ENCODE peak calls at places on chromosomes 2 and 18, in four cellular contexts. D, T, X and E are unnamed samples.

GRCh38 chr18:50424877-50425690 is 50.2 kb downstream of the SKA1 start:
- DNase-seq in X (no peak), D (no peak), T (peak; percentile 17), E (peak; percentile 91)

GRCh38 chr2:46306320-46306719 is 9.1 kb downstream of the EPAS1 start:
- DNase-seq in D (no peak), T (no peak), X (no peak), E (peak; percentile 66)

GRCh38 chr18:75029456-75029855 is 179.5 kb downstream of the PTGR3 start:
- DNase-seq in X (no peak), D (no peak), T (no peak), E (no peak)

GRCh38 chr2:136363921-136364320 is 246.0 kb upstream of the CXCR4 start:
- DNase-seq in X (no peak), T (no peak), D (no peak), E (no peak)

GRCh38 chr18:26556573-26556972 is 8.2 kb upstream of the KCTD1 start:
- DNase-seq in X (no peak), T (no peak), D (peak; percentile 29), E (no peak)

GRCh38 chr18:6609882-6610281 is 119.6 kb upstream of the ARHGAP28 start:
- DNase-seq in D (no peak), X (no peak), T (no peak), E (no peak)

GRCh38 chr2:154639997-154640396 is 58.5 kb upstream of the KCNJ3 start:
- DNase-seq in T (no peak), D (no peak), X (no peak), E (no peak)

GRCh38 chr2:20215183-20216040 is 9.5 kb downstream of the SDC1 start:
- DNase-seq in T (no peak), D (no peak), X (no peak), E (no peak)

GRCh38 chr2:20706786-20707185 is 39.8 kb downstream of the GDF7 start:
- DNase-seq in D (no peak), T (no peak), X (no peak), E (no peak)

GRCh38 chr2:127416486-127417001 is 1.7 kb upstream of the PROC start:
- DNase-seq in T (no peak), X (no peak), D (no peak), E (no peak)

GRCh38 chr2:180202591-180202990 is 195.5 kb upstream of the CWC22 start:
- DNase-seq in D (no peak), X (no peak), T (no peak), E (no peak)

GRCh38 chr2:105934467-105934866 is 189.8 kb downstream of the NCK2 start:
- DNase-seq in X (no peak), T (no peak), D (no peak), E (no peak)

GRCh38 chr2:138846216-138846821 is 66.1 kb upstream of the NXPH2 start:
- DNase-seq in X (no peak), D (peak; percentile 32), T (no peak), E (no peak)

GRCh38 chr2:27184115-27184514 is 27.7 kb upstream of the ATRAID start:
- DNase-seq in X (no peak), D (no peak), T (no peak), E (no peak)

GRCh38 chr2:195212586-195212985 is 444.4 kb upstream of the SLC39A10 start:
- DNase-seq in X (no peak), D (no peak), T (no peak), E (no peak)

GRCh38 chr18:23373564-23373963 is 79.5 kb upstream of the RIOK3 start:
- DNase-seq in T (no peak), X (no peak), D (no peak), E (no peak)

GRCh38 chr18:23363865-23364570 is 89.1 kb upstream of the RIOK3 start:
- DNase-seq in X (no peak), D (no peak), T (no peak), E (no peak)

GRCh38 chr18:23365602-23366001 is 87.5 kb upstream of the RIOK3 start:
- DNase-seq in X (no peak), D (no peak), T (no peak), E (peak; percentile 16)

DNA sequence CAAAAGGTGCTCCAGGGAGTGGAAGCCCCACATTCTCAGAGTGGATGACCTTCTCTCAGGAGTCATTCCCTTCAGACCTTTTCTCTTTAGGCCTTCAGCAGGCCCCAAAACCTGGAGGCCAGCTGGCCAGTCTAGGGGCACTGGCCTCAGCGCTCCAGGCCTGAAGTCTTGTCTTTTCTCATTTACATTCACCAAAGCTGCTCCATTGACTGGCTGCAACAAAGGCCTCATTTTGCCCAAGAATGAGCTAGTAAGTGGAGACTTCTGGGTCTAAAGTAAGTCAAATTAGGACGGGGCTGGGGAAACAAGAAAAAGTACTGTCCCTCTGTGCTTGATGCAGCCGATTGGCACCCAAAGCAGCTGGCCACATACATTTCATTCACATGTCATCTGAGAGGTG is 83.9 kb upstream of the RIOK3 start:
- DNase-seq in T (no peak), D (no peak), X (no peak), E (no peak)
- TF ChIP-seq CTCF in T (no peak), D (no peak), X (no peak), E (no peak)

DNA sequence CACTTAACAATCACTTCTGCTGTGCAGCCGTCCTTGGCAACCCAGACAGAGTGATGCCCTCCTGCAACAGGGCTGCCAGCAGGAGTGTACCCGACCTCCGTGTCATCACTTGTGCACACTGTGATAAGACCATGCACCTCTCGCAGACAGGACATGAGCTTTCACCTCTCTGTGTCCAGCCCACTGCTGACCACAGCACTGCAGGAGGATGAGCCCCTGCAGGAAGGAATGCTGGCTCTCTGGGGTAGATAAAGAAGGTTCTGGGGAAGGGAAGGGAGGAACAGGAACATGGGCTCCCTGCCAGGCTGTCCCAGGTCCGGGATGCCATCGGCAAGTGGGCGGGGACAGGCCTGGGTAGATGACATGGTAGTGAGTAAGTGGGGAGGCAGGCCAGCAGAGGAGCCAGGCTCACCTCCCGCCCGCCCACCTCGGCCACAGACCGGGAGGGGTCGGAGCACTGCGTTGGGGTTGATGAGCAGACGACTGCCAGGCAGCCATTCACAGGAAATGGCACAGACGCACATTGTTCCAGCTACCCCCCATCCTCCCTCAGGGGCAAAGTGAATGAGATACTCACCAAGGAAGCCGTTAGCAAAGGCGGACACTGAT is 18.6 kb upstream of the COL6A3 start:
- DNase-seq in X (no peak), T (no peak), D (no peak), E (peak; percentile 45)
- TF ChIP-seq CTCF in X (no peak), T (peak; percentile 36), D (no peak), E (no peak)

GRCh38 chr2:143230506-143231256 is 101.5 kb downstream of the ARHGAP15 start:
- DNase-seq in D (no peak), T (no peak), X (no peak), E (no peak)
- TF ChIP-seq CTCF in D (no peak), T (no peak), X (no peak), E (no peak)

GRCh38 chr2:236607471-236608307 is 38.1 kb downstream of the ACKR3 start:
- DNase-seq in T (peak; percentile 11), D (no peak), X (no peak), E (peak; percentile 89)
- TF ChIP-seq CTCF in T (peak; percentile 21), D (no peak), X (no peak), E (peak; percentile 22)

DNA sequence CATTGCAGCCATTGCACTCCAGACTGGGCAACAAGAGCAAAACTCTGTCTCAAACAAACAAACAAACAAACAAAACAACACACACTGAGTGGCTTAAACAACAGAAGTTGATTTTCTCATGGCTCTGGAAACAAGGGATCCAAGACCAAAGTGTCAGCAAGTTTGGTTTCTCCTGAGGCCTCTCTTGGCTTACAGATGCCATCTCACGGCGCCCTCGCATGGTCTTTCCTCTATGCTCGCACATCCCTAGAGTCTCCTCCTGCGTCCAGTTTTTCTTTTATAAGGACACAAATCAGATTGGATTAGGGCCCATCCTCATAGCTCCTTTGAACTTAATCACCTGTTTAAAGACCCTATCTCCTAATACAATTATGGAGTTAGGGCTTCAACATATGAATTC is 133.4 kb upstream of the LRRTM1 start:
- DNase-seq in T (no peak), D (no peak), X (no peak), E (no peak)
- TF ChIP-seq CTCF in T (no peak), D (no peak), X (no peak), E (no peak)

GRCh38 chr2:61855178-61855523 is 1.3 kb upstream of the FAM161A start:
- DNase-seq in T (no peak), D (no peak), X (no peak), E (peak; percentile 52)

GRCh38 chr2:61853848-61854434 is at the start of gene FAM161A:
- DNase-seq in X (peak; percentile 68), D (peak; percentile 92), T (peak; percentile 33), E (peak; percentile 89)

GRCh38 chr2:61854435-61855177 is 746 bp upstream of the FAM161A start:
- DNase-seq in X (peak; percentile 69), D (peak; percentile 96), T (peak; percentile 96), E (peak; percentile 97)

DNA sequence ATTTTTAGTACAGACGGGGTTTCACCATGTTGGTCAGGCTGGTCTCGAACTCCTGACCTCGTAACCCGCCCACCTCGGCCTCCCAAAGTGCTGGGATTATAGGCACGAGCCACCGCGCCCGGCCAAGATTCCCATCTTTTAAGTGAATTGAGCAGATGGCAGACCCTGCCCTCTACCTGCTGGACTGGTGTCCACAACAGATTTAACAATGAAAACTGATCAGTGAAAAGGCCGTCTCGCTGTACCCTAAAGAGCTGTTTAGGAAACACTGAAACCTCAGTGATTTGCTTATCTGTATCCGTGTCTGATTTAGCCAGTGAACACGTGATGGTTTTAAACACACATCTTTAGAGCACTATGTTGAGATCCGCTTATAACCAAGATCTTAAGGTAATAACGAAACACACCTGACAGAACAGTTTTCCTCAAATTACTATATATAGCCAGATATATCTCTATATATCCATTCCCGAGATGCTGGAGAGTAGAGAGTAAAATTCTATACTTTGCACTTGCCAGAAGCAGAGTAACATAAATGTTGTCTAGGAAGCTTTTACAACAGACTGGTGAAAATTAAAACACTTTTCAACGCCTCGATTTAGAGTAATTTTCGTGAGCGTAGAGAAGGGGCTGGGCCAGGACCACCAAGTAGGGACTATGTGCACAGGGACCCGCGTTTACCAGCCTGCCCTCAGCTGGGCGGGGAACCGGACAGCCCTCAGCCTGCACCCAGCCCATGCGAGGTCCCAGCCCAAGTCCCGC is 593 bp downstream of the FAM161A start:
- DNase-seq in T (no peak), D (peak; percentile 76), X (no peak), E (peak; percentile 76)
- TF ChIP-seq CTCF in T (no peak), D (no peak), X (no peak), E (no peak)

GRCh38 chr2:9951272-9951521 is 296 bp upstream of the GRHL1 start:
- DNase-seq in D (no peak), X (no peak), T (no peak), E (no peak)

GRCh38 chr2:9952856-9953503 is 1.5 kb downstream of the GRHL1 start:
- DNase-seq in X (no peak), T (no peak), D (no peak), E (no peak)

GRCh38 chr2:9950521-9951271 is 797 bp upstream of the GRHL1 start:
- DNase-seq in X (peak; percentile 35), D (peak; percentile 73), T (no peak), E (peak; percentile 16)

GRCh38 chr2:9951522-9952285 is at the start of gene GRHL1:
- DNase-seq in X (peak; percentile 92), D (peak; percentile 99), T (peak; percentile 53), E (peak; percentile 95)

GRCh38 chr2:9952286-9952737 is 819 bp downstream of the GRHL1 start:
- DNase-seq in T (no peak), D (no peak), X (no peak), E (no peak)
- TF ChIP-seq CTCF in T (no peak), D (no peak), X (no peak), E (no peak)